ENCODE peak calls at places on chromosomes 7 and 10, in six cellular contexts. R is CD8-positive, alpha-beta T cell; B is fibroblast of lung; G is pancreas; X is A549; C is keratinocyte. K is an unnamed sample. For H3K9me3, the result is how much of the 10 kb centered on the place peaks cover.

GRCh38 chr10:128043259-128044045 is 82.8 kb downstream of the MKI67 start:
- DNase-seq in R (no peak), B (no peak), G (no peak), X (no peak), C (no peak), K (no peak)

GRCh38 chr10:34137955-34138354 is 677.1 kb downstream of the PARD3 start:
- DNase-seq in R (no peak), B (no peak), G (no peak), X (peak), C (no peak), K (no peak)

GRCh38 chr7:94382746-94383145 is 11.9 kb upstream of the COL1A2 start:
- DNase-seq in R (no peak), B (no peak), G (no peak), X (peak), C (no peak), K (no peak)

GRCh38 chr7:7681191-7681935 is 37.0 kb downstream of the RPA3 start:
- DNase-seq in R (no peak), B (peak), G (no peak), X (peak), C (peak), K (peak)

GRCh38 chr10:87850742-87851205 is 12.6 kb downstream of the KLLN start:
- DNase-seq in R (peak), B (peak), G (peak), X (peak), C (no peak), K (peak)

GRCh38 chr7:20206104-20206896 is 10.9 kb downstream of the MACC1 start:
- DNase-seq in R (no peak), B (no peak), G (no peak), X (no peak), C (no peak), K (peak)

GRCh38 chr10:124530215-124530665 is 68.6 kb downstream of the LHPP start:
- DNase-seq in R (peak), B (peak), G (peak), X (peak), C (peak), K (peak)

GRCh38 chr7:24943096-24943948 is 36.7 kb downstream of the OSBPL3 start:
- DNase-seq in R (no peak), B (no peak), G (no peak), X (no peak), C (no peak), K (no peak)

GRCh38 chr10:12909836-12910185 is 91.7 kb downstream of the CCDC3 start:
- DNase-seq in R (no peak), B (peak), G (no peak), X (peak), C (peak), K (peak)

GRCh38 chr7:50101873-50102272 is 8.8 kb upstream of the ZPBP start:
- DNase-seq in R (no peak), B (no peak), G (no peak), X (no peak), C (no peak), K (no peak)

GRCh38 chr7:30434140-30434799 is 44.3 kb downstream of the NOD1 start:
- DNase-seq in R (no peak), B (no peak), G (no peak), X (no peak), C (no peak), K (no peak)

GRCh38 chr10:77251297-77252013 is 386.2 kb downstream of the KCNMA1 start:
- DNase-seq in R (peak), B (peak), G (no peak), X (peak), C (no peak), K (peak)

DNA sequence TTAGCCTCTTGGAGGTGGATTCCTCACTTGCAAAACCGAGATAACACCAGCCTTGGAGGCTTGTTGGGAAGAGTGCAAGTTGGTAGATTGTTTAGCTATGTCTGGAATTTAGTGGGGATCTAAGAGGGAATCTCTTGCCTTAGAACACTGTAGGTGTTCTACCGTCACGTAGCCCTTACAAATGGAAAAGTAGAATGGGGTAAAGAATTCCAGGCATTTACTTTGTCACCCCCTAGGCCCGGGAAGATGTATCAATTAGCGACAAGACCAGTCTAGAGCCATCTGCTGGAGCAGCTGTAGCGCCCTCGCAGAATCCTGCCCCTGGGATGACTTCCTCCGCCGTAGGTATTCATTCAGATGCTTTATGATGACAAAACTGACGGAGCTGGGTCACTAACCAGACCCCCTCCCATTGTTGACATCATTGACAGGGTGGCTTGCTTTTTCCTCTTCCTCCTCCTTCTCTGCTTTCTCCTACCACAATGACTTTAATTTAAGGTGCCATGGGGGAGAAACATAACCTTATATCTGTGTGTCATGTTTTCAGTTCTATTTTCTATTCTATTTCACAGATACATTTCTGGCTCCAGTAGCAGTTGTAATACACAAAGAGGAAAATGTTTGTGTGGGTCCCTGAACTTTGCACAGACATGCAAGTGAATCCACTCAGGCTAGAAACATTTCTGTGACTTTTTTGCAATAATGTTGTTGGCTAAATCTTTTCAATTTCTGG is 262.6 kb upstream of the LYZL1 start:
- DNase-seq in R (no peak), B (no peak), G (no peak), X (no peak), C (no peak), K (peak)
- TF ChIP-seq CTCF in R (no peak), B (no peak), G (no peak), X (no peak), C (no peak), K (no peak)

GRCh38 chr7:157702311-157703023 is 365.7 kb downstream of the DNAJB6 start:
- DNase-seq in R (no peak), B (no peak), G (peak), X (no peak), C (no peak), K (no peak)

GRCh38 chr7:157703131-157703530 is 366.3 kb downstream of the DNAJB6 start:
- DNase-seq in R (no peak), B (no peak), G (peak), X (no peak), C (no peak), K (no peak)

GRCh38 chr7:157701395-157701794 is 364.6 kb downstream of the DNAJB6 start:
- DNase-seq in R (no peak), B (no peak), G (peak), X (no peak), C (no peak), K (no peak)

GRCh38 chr7:157704365-157704764 is 367.6 kb downstream of the DNAJB6 start:
- DNase-seq in R (no peak), B (no peak), G (peak), X (no peak), C (no peak), K (no peak)

DNA sequence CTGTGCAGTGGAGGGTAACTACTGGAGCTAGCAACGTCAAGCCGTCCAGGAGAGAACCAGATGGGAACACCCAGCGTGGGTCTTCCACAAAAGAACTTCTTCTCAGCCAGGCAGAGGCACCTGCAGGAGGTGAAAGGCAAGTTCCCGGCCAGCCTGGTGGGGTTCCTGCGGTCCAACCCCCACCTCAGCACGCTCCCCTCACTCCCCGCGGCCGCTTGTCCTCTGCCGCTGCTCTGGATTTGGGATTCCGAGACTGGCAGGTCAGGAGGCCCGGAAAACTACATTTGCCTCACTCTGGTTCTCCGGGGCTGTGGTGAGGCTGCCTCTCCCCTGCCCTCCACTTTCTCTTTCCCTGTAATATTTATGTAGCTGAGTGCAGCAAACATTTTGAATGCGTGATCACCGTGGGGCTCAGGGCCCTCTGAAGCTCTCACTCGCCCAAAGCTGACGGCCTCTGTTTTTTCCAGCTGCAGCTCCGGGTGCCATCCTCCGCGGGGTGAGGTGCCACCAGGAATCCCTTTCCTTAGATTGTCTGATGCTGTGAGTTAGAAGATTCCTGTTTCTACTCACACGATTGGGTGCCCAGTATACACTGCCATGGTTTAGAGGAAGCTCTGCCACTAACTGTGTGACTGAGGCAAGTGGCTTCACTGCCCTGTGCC is 366.9 kb downstream of the DNAJB6 start:
- DNase-seq in R (no peak), B (no peak), G (peak), X (no peak), C (no peak), K (no peak)
- H3K9me3 ChIP-seq in R (under half), B (under half), G (under half), X (under half), C (under half), K (under half)

DNA sequence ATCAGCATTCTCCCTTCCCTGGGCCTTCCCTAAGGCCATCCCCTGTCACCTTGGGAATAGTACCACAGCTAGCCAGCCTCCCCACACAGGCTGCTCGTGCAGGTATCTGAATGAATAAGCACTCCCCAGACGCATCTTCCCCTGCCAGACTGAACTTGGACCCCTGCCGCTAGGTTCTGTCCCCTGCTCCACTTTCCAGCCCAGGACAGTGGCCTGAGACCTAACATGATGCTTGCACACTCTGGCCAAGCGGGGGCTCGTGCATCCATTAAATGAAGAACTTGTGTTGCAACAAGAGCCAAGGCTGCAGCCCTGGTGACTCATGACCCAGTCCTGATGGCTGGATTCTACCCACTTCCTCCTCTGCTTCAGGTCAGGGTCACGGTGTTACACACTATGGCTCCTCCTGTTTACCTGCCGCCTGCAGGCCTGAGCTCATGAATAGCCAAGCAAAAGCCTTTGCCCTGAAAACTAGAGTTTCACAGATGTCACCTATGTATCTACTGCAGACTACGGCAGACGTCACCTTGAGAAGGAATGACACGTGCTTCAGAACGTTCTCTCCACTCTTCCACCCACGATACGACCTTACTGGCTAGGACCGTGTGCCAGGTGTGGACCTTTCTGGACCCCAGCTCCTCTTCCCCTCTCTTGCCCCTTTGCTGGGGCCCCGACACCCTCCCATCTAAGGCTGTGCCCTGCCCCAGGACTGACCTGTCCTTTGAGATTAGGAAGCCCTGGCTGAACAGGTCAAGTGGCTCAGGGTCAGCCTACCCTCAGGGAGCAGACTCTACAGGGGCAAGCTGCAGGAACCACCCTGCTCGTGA is 6.5 kb downstream of the ASB13 start:
- DNase-seq in R (peak), B (peak), G (no peak), X (peak), C (peak), K (peak)
- TF ChIP-seq CTCF in R (no peak), B (no peak), G (no peak), X (no peak), C (no peak), K (peak)

DNA sequence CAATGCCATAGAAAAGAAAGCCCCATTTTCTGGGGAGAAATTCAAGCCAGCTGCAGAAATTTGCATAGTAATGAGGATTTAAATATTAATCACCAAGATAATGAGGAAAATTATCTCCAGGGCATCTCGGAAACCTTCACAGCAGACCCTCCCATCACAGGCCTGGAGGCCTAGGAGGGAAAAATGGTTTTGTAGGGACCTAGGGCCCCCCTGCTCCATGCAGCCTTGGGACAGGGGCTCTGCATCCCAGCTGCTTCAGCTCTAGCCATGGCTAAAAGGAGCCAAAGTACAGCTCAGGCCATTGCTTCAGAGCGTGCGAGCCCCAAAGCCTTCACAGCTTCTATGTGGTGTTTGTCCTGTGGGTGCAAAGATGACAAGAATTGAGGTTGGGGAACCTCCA is 46.6 kb upstream of the VOPP1 start:
- DNase-seq in R (no peak), B (no peak), G (no peak), X (no peak), C (no peak), K (no peak)
- H3K9me3 ChIP-seq in R (under half), B (under half), G (under half), X (under half), C (under half), K (under half)

GRCh38 chr7:74059681-74060588 is 23.7 kb upstream of the LIMK1 start:
- DNase-seq in R (no peak), B (no peak), G (peak), X (peak), C (no peak), K (no peak)
- TF ChIP-seq CTCF in R (no peak), B (no peak), G (no peak), X (no peak), C (peak), K (no peak)

GRCh38 chr10:130606001-130606405 is 469.8 kb downstream of the GLRX3 start:
- DNase-seq in R (no peak), B (no peak), G (no peak), X (no peak), C (no peak), K (peak)
- H3K9me3 ChIP-seq in R (under half), B (under half), G (under half), X (under half), C (under half), K (under half)

DNA sequence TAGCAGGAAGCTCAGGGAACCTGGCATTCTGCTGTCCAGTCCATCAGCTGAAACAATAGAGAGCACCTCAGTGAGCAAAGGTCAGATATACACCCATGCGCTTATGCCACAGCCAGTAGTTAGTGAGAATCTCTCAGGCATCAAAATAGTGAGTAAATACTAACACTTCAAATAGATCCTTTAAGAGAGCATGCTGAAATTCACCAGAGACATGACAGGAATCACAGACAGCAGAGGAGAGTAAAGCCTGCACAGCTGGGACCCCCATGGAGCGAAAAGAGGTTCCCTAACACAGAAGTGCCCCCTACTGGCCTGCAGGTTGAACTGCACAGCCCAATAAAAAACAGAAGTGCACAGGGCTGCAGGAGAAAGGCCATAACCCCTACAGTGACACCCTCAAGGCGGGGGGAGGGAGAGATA is 57.6 kb upstream of the ANTXRL start:
- DNase-seq in R (peak), B (no peak), G (no peak), X (peak), C (no peak), K (peak)
- TF ChIP-seq CTCF in R (peak), B (peak), G (peak), X (peak), C (peak), K (peak)